ENCODE peak calls at places on chromosomes 4 and X, in ten cellular contexts. M, X, O, T, P, Q, L, V, E and K are unnamed samples.
A peak's percentile ranks its signal among the peaks of the same experiment; 100 is the strongest.

GRCh38 chrX:53422091-53422914 is at the start of the genes RIBC1 and SMC1A:
- DNase-seq in M (peak; percentile 98), X (peak; percentile 90), O (peak; percentile 99), T (peak; percentile 98), P (peak; percentile 84), Q (peak; percentile 95), L (peak; percentile 97), V (peak; percentile 100), E (peak; percentile 98), K (peak; percentile 96)

GRCh38 chr4:1579834-1580686 is 104.1 kb downstream of the FAM53A start:
- DNase-seq in M (peak; percentile 94), X (peak; percentile 93), O (peak; percentile 98), T (peak; percentile 92), P (peak; percentile 83), Q (peak; percentile 88), L (peak; percentile 96), V (peak; percentile 91), E (no peak), K (peak; percentile 92)

GRCh38 chr4:75511841-75512240 is 2.4 kb downstream of the RCHY1 start:
- DNase-seq in M (no peak), X (no peak), O (no peak), T (no peak), P (no peak), Q (no peak), L (no peak), V (no peak), E (no peak), K (no peak)

GRCh38 chrX:119690921-119691716 is 1.8 kb downstream of the SEPTIN6 start:
- DNase-seq in M (no peak), X (peak; percentile 66), O (no peak), T (no peak), P (no peak), Q (no peak), L (no peak), V (no peak), E (peak; percentile 51), K (peak; percentile 31)

GRCh38 chr4:30653291-30653690 is 66.9 kb upstream of the PCDH7 start:
- DNase-seq in M (no peak), X (no peak), O (no peak), T (no peak), P (no peak), Q (no peak), L (no peak), V (no peak), E (no peak), K (no peak)

GRCh38 chr4:103664676-103665075 is 55.1 kb downstream of the TACR3 start:
- DNase-seq in M (no peak), X (no peak), O (no peak), T (no peak), P (no peak), Q (no peak), L (no peak), V (no peak), E (no peak), K (no peak)

GRCh38 chrX:43644124-43644701 is 11.9 kb upstream of the MAOA start:
- DNase-seq in M (no peak), X (no peak), O (no peak), T (no peak), P (no peak), Q (no peak), L (no peak), V (no peak), E (peak; percentile 41), K (peak; percentile 58)

GRCh38 chr4:6724461-6725111 is 8.6 kb downstream of the BLOC1S4 start:
- DNase-seq in M (no peak), X (no peak), O (no peak), T (no peak), P (no peak), Q (no peak), L (no peak), V (no peak), E (peak; percentile 41), K (no peak)

GRCh38 chr4:7860600-7861158 is 79.0 kb downstream of the AFAP1 start:
- DNase-seq in M (no peak), X (no peak), O (no peak), T (no peak), P (no peak), Q (no peak), L (no peak), V (no peak), E (no peak), K (no peak)

GRCh38 chrX:107704181-107704580 is 71.4 kb downstream of the TSC22D3 start:
- DNase-seq in M (no peak), X (no peak), O (peak; percentile 11), T (no peak), P (no peak), Q (peak; percentile 56), L (no peak), V (no peak), E (no peak), K (no peak)

GRCh38 chrX:107700317-107700774 is 72.0 kb downstream of the PRPS1 start:
- DNase-seq in M (peak; percentile 73), X (no peak), O (peak; percentile 67), T (no peak), P (no peak), Q (no peak), L (no peak), V (no peak), E (no peak), K (peak; percentile 74)

GRCh38 chrX:107699611-107700010 is 71.3 kb downstream of the PRPS1 start:
- DNase-seq in M (no peak), X (no peak), O (peak; percentile 14), T (no peak), P (no peak), Q (no peak), L (no peak), V (no peak), E (no peak), K (no peak)

GRCh38 chrX:107701493-107702121 is 73.3 kb downstream of the PRPS1 start:
- DNase-seq in M (no peak), X (no peak), O (peak; percentile 40), T (no peak), P (no peak), Q (no peak), L (no peak), V (no peak), E (no peak), K (no peak)

GRCh38 chrX:107700802-107701201 is 72.5 kb downstream of the PRPS1 start:
- DNase-seq in M (no peak), X (no peak), O (no peak), T (no peak), P (no peak), Q (no peak), L (no peak), V (no peak), E (no peak), K (no peak)
- H3K27ac ChIP-seq in M (peak overlapping the region; percentile 67), X (no peak overlapping the region), O (peak overlapping the region; percentile 82), T (no peak overlapping the region), P (peak overlapping the region; percentile 89), Q (no peak overlapping the region), L (peak overlapping the region; percentile 56), V (peak overlapping the region; percentile 54), E (no peak overlapping the region), K (peak overlapping the region; percentile 81)

GRCh38 chrX:77436682-77437081 is 10.5 kb upstream of the FGF16 start:
- DNase-seq in M (no peak), X (no peak), O (no peak), T (no peak), P (no peak), Q (no peak), L (no peak), V (no peak), E (peak; percentile 52), K (no peak)
- H3K27ac ChIP-seq in M (no peak overlapping the region), X (no peak overlapping the region), O (no peak overlapping the region), T (no peak overlapping the region), P (no peak overlapping the region), Q (no peak overlapping the region), L (no peak overlapping the region), V (no peak overlapping the region), E (no peak overlapping the region), K (no peak overlapping the region)

GRCh38 chr4:180565856-180566431 is 1677.3 kb upstream of the TENM3 start:
- DNase-seq in M (no peak), X (no peak), O (no peak), T (no peak), P (no peak), Q (no peak), L (no peak), V (no peak), E (no peak), K (no peak)
- H3K27ac ChIP-seq in M (no peak overlapping the region), X (no peak overlapping the region), O (no peak overlapping the region), T (no peak overlapping the region), P (no peak overlapping the region), Q (no peak overlapping the region), L (no peak overlapping the region), V (no peak overlapping the region), E (no peak overlapping the region), K (no peak overlapping the region)

DNA sequence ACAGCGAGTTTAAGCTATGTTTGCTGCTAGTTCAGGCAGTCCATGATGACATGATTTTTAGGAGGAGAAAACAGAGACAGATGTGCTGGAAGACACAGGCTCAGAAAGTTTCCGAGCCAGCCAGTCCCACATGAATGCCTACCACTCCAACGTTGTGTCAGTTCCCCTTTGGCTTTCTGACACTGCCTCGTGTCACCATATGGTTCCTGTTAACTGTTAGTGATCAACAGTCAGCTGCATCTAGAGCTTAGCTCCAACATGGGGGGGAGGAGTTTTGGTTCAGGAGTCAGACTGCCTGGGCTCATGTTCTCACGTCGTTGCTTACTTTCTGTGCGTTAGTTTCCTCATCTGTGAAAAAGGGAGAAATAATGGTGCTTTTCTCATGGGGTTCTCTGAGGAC is 343.7 kb downstream of the MID1IP1 start:
- DNase-seq in M (no peak), X (no peak), O (no peak), T (no peak), P (no peak), Q (no peak), L (peak; percentile 44), V (no peak), E (no peak), K (no peak)
- H3K27ac ChIP-seq in M (no peak overlapping the region), X (no peak overlapping the region), O (no peak overlapping the region), T (no peak overlapping the region), P (no peak overlapping the region), Q (no peak overlapping the region), L (no peak overlapping the region), V (no peak overlapping the region), E (no peak overlapping the region), K (no peak overlapping the region)

DNA sequence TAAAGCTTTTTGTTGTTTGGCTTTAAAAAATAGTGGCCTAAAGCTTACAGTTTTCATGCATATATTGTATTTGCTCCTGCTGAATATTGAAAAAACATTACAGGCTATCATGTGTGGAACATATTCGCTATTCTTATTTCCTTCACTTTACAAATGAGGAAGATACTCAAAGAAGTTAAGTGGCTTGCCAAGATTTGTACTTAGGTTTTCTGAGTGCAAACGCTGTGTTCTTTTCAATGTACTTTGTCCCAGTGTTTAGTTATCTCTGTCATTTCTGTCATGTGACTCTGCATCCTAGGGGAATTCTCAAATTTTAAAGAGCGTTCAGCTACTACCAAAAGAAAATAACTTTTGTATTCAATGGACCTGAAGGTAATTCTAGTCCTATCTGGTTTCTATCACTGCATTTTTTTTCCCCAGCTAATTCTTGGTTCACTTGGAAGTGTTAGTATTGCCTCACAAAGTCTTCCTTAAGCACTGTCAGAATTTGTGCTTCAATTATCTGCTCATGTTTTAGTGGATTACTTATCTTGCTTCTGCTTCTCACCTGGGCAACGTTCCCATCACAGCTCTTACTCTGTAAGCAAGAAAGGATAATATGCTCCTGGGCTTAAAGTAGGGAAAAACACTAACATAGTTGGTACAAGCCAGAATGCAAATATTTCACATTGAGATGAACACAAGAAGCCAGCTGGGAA is 7.0 kb upstream of the PTPN13 start:
- DNase-seq in M (no peak), X (no peak), O (no peak), T (no peak), P (no peak), Q (no peak), L (no peak), V (no peak), E (no peak), K (peak; percentile 6)
- H3K27ac ChIP-seq in M (no peak overlapping the region), X (no peak overlapping the region), O (peak overlapping the region; percentile 76), T (no peak overlapping the region), P (peak overlapping the region; percentile 58), Q (peak overlapping the region; percentile 0), L (peak overlapping the region; percentile 5), V (peak overlapping the region; percentile 41), E (no peak overlapping the region), K (peak overlapping the region; percentile 25)